ENCODE peak calls at places on chromosome 1, in eight cellular contexts. C is upper lobe of left lung, K is transverse colon, M is stomach, I is K562, O is A549, Q is tibial nerve, H is HepG2. R is an unnamed sample. For H3K4me1, the result is how much of the 10 kb centered on the place peaks cover.

GRCh38 chr1:247110627-247111258 is 6.6 kb upstream of the ZNF669 start:
- DNase-seq in C (no peak), K (no peak), M (no peak), I (peak), O (no peak), Q (peak), H (no peak), R (no peak)

GRCh38 chr1:222286039-222286438 is 261.9 kb downstream of the HHIPL2 start:
- DNase-seq in C (no peak), K (no peak), M (no peak), I (no peak), O (no peak), Q (no peak), H (no peak), R (no peak)

GRCh38 chr1:53957231-53957818 is 11.2 kb downstream of the LRRC42 start:
- DNase-seq in C (no peak), K (no peak), M (no peak), I (peak), O (peak), Q (no peak), H (peak), R (no peak)

GRCh38 chr1:215267495-215267894 is 185.0 kb downstream of the KCNK2 start:
- DNase-seq in C (no peak), K (no peak), M (no peak), I (no peak), O (no peak), Q (no peak), H (no peak), R (no peak)

GRCh38 chr1:201020040-201020591 is 3.4 kb downstream of the KIF21B start:
- DNase-seq in C (no peak), K (peak), M (no peak), I (peak), O (no peak), Q (no peak), H (peak), R (no peak)

GRCh38 chr1:234918216-234918841 is 210.3 kb downstream of the TOMM20 start:
- DNase-seq in C (peak), K (peak), M (peak), I (no peak), O (no peak), Q (no peak), H (no peak), R (no peak)

GRCh38 chr1:212712451-212713303 is 13.0 kb upstream of the BATF3 start:
- DNase-seq in C (no peak), K (no peak), M (no peak), I (no peak), O (no peak), Q (no peak), H (no peak), R (no peak)

GRCh38 chr1:55378582-55378981 is 163.4 kb upstream of the USP24 start:
- DNase-seq in C (no peak), K (peak), M (peak), I (peak), O (peak), Q (no peak), H (peak), R (peak)

GRCh38 chr1:23619299-23620188 is 60.2 kb upstream of the ID3 start:
- DNase-seq in C (peak), K (peak), M (peak), I (peak), O (no peak), Q (no peak), H (no peak), R (no peak)

GRCh38 chr1:160800142-160800541 is 4.2 kb downstream of the LY9 start:
- DNase-seq in C (no peak), K (no peak), M (no peak), I (no peak), O (no peak), Q (no peak), H (no peak), R (no peak)

GRCh38 chr1:150553392-150554085 is 4.3 kb downstream of the ADAMTSL4 start:
- DNase-seq in C (no peak), K (no peak), M (no peak), I (no peak), O (no peak), Q (no peak), H (no peak), R (no peak)

GRCh38 chr1:190478193-190479007 is 736 bp upstream of the BRINP3 start:
- DNase-seq in C (peak), K (peak), M (no peak), I (no peak), O (peak), Q (no peak), H (no peak), R (peak)

GRCh38 chr1:24107462-24108225 is 4.3 kb downstream of the MYOM3 start:
- DNase-seq in C (no peak), K (peak), M (no peak), I (no peak), O (peak), Q (no peak), H (no peak), R (no peak)

GRCh38 chr1:61273167-61273705 is 190.9 kb downstream of the NFIA start:
- DNase-seq in C (no peak), K (no peak), M (no peak), I (no peak), O (no peak), Q (no peak), H (no peak), R (no peak)

GRCh38 chr1:182756423-182756822 is 33.1 kb upstream of the NPL start:
- DNase-seq in C (no peak), K (no peak), M (no peak), I (no peak), O (no peak), Q (no peak), H (no peak), R (no peak)

GRCh38 chr1:29291756-29292155 is 55.4 kb downstream of the PTPRU start:
- DNase-seq in C (no peak), K (no peak), M (no peak), I (no peak), O (no peak), Q (no peak), H (no peak), R (no peak)

GRCh38 chr1:10599194-10599861 is 124.6 kb downstream of the PEX14 start:
- DNase-seq in C (no peak), K (no peak), M (no peak), I (no peak), O (peak), Q (no peak), H (peak), R (no peak)

DNA sequence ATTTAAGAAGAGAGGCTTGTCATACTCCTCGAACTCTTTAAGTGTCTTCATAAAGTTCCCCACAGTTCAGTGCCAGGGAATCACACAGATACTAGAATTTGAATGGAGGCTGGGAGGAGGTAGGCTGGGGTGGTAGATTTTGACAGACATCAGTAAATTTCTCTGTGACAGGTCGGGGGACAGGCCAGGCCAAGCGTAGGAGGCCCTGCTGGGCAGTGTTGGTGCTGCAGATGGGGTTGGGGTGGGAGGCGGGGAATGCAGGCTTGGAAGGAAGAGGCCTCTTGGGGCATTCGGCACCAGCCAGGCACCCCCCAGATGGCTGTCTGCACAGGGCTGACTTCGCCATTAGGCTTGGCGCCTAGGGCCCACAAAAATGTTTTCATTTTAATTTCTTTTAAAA is 84.0 kb downstream of the MAN1C1 start:
- DNase-seq in C (no peak), K (no peak), M (no peak), I (peak), O (no peak), Q (no peak), H (no peak), R (no peak)
- H3K4me1 ChIP-seq in C (under half), K (half or more), M (half or more), I (under half), O (under half), Q (half or more), H (under half), R (under half)

GRCh38 chr1:204520834-204521709 is 4.9 kb downstream of the MDM4 start:
- DNase-seq in C (no peak), K (peak), M (no peak), I (peak), O (no peak), Q (no peak), H (no peak), R (no peak)
- TF ChIP-seq EP300 in C (no peak), K (no peak), M (no peak), I (peak), O (no peak), Q (no peak), H (no peak), R (no peak)

GRCh38 chr1:63274371-63274770 is 48.0 kb upstream of the FOXD3 start:
- DNase-seq in C (no peak), K (no peak), M (no peak), I (no peak), O (no peak), Q (no peak), H (no peak), R (no peak)
- H3K4me1 ChIP-seq in C (under half), K (under half), M (under half), I (under half), O (under half), Q (under half), H (under half), R (under half)

DNA sequence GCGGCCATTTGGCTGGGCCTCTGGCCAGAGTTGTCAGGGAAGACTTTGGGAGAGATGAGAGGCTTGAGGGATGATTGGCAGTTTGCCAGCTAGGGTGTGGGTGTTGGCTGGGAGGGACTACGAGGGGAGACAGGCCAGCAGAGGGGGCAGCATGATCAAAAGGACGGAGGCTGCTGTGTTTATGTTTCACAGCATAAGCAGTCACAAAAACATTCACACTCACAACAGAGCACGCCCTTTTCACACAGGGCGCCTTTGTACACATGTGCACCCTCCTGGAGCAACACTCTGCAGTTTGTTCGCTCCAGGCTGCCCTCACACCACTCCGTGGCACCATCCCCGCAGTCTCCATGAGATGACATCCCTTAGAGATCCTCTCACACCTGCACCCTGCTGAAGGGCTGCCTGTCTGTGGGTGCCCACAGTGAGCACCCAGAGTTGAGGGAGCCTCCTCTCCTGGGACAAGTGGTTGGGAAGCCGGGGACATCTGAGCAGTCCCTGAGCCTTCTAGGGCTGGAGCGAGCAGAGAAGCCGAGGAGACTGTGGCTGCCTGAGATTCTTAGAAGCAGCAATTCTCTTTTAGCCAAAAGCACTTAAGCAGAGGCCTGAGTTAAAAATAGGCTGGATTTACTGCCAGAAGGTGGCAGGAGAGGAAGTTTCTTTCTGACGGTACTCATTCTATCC is 15.4 kb downstream of the EFNA3 start:
- DNase-seq in C (no peak), K (no peak), M (no peak), I (peak), O (peak), Q (peak), H (peak), R (peak)
- TF ChIP-seq EP300 in C (no peak), K (no peak), M (no peak), I (no peak), O (no peak), Q (no peak), H (no peak), R (no peak)

DNA sequence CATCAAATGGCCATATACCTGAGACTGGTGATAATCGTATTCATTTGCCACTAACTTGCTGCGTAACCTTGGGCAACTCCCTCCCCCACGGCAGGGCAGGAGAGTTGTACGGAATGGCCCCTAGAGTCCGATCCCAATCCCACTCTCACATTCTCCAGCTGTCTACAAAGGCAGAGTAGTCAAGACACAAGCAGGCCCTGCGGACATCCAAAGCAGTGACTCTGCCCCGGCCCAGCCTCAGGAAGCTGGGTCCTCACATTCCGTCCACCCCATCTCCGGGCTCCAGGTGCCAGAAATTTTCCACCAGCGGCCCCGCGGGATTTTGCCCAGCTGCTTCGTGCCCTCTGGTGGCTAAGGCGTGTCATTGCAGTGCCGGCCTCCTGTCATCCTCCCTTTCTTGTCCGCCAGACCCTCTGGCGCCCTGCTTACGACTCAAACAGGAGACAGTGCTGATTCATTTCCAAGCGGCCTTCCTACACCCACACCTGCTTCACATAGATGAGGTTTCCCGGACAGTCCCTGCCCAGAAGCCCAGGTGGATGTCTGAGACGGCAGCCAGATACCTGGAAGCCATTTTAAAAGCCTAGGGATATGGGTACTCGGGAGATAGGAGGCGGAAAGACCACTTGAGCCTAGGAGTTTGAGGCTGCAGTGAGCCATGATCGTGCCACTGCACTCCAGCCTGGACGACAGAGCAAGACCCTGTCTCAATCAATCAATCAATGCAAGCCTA is 2.9 kb upstream of the S100A2 start:
- DNase-seq in C (peak), K (peak), M (peak), I (peak), O (peak), Q (peak), H (peak), R (peak)
- H3K4me1 ChIP-seq in C (under half), K (half or more), M (half or more), I (under half), O (half or more), Q (half or more), H (half or more), R (under half)

GRCh38 chr1:164184273-164184672 is 374.7 kb upstream of the PBX1 start:
- DNase-seq in C (no peak), K (peak), M (no peak), I (no peak), O (no peak), Q (no peak), H (no peak), R (no peak)

GRCh38 chr1:164191191-164191590 is 367.8 kb upstream of the PBX1 start:
- DNase-seq in C (no peak), K (no peak), M (no peak), I (no peak), O (no peak), Q (no peak), H (no peak), R (no peak)

DNA sequence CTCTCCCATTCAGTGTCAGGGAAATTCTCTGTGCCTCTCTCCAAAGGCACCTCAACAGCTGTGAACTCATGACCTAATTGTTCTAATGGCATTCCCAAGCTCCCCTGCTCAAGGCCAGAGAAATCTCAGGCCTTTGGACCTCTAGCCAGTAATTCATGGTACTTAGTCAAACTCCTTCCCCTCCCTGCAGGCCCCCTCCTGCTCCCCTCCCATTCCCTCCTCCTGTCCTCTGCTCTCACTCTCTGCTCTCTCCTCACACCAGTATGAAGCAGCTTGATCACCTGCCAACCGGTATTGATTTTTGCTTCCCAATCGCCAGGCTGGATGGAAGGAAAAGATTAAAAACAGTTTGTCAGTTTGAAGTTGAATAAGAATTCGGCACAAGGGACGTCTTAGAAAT is 370.5 kb upstream of the PBX1 start:
- DNase-seq in C (no peak), K (no peak), M (no peak), I (no peak), O (no peak), Q (no peak), H (no peak), R (peak)
- TF ChIP-seq EP300 in C (no peak), K (no peak), M (no peak), I (no peak), O (no peak), Q (no peak), H (no peak), R (no peak)

GRCh38 chr1:4048076-4048475 is 148.0 kb upstream of the C1orf174 start:
- DNase-seq in C (no peak), K (no peak), M (no peak), I (no peak), O (no peak), Q (no peak), H (no peak), R (no peak)
- H3K4me1 ChIP-seq in C (under half), K (under half), M (under half), I (under half), O (under half), Q (under half), H (under half), R (under half)

GRCh38 chr1:158021721-158022120 is 28.3 kb downstream of the KIRREL1 start:
- DNase-seq in C (no peak), K (no peak), M (no peak), I (no peak), O (no peak), Q (no peak), H (no peak), R (no peak)

GRCh38 chr1:158017800-158018595 is 24.6 kb downstream of the KIRREL1 start:
- DNase-seq in C (no peak), K (no peak), M (no peak), I (no peak), O (no peak), Q (no peak), H (no peak), R (no peak)

GRCh38 chr1:158020877-158021630 is 27.6 kb downstream of the KIRREL1 start:
- DNase-seq in C (no peak), K (no peak), M (no peak), I (no peak), O (no peak), Q (no peak), H (no peak), R (no peak)

GRCh38 chr1:158016651-158017335 is 23.3 kb downstream of the KIRREL1 start:
- DNase-seq in C (no peak), K (no peak), M (no peak), I (no peak), O (peak), Q (no peak), H (no peak), R (no peak)

DNA sequence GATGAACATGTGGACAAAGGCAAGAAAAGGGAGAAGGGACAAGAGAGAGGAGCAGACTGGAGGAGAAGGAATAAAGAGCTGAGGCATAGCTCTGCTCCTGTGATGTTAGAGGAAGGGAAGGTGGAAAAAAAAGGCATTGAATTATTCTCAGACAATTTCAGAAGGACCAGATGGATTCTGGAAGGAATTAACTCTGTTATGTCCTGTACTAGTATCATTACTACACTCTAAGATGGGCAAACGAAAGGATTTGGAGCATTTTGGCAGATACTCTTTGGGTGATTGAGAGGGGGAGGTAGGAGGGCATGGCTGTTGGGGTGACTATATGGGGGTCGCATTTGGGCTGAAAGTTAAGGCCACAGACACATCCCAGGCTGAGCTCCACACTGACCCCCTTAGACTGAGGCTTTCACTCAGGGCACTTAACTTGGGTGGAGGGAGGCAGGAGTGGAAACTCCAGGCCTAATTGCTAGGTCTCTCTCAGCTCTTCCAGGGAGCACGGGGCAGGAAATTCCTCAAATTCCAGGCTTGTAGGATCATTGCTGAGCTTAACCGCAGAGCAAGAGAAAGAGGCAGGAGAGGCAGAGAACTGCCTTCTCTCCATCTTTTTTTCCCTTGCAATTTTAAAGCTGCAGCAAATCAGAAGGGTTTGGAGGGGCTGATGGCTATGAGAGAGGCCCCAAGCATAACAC is 25.9 kb downstream of the KIRREL1 start:
- DNase-seq in C (no peak), K (peak), M (no peak), I (no peak), O (peak), Q (peak), H (peak), R (peak)
- TF ChIP-seq EP300 in C (no peak), K (no peak), M (no peak), I (no peak), O (no peak), Q (no peak), H (no peak), R (no peak)